ENCODE peak calls at places on chromosomes 6 and 20, in ten cellular contexts. S, L, W, Z, H, O, B, I, P and V are unnamed samples.

GRCh38 chr6:144297498-144298166 is 12.5 kb downstream of the UTRN start:
- ATAC-seq in W (no peak), H (no peak), L (peak), Z (no peak), O (no peak), S (no peak), P (no peak), I (peak), B (no peak), V (no peak)

GRCh38 chr6:109491207-109491938 is 8.4 kb upstream of the ZBTB24 start:
- ATAC-seq in P (peak), O (peak), B (no peak), W (no peak), Z (no peak), H (peak), S (no peak), L (peak), I (peak), V (no peak)

GRCh38 chr20:20580139-20580538 is 132.3 kb downstream of the RALGAPA2 start:
- ATAC-seq in Z (no peak), I (no peak), W (no peak), O (no peak), P (peak), B (no peak), S (no peak), H (no peak), L (no peak), V (no peak)

GRCh38 chr20:35506872-35507638 is 22.4 kb downstream of the C20orf173 start:
- ATAC-seq in B (no peak), P (peak), S (no peak), W (no peak), I (no peak), L (peak), Z (no peak), O (peak), H (peak), V (no peak)

GRCh38 chr6:56220078-56220477 is 27.3 kb downstream of the COL21A1 start:
- ATAC-seq in L (no peak), S (no peak), O (no peak), P (no peak), Z (no peak), I (no peak), B (peak), H (peak), W (no peak), V (no peak)

GRCh38 chr20:51542894-51543788 is 622 bp upstream of the NFATC2 start:
- ATAC-seq in O (no peak), W (peak), B (no peak), L (no peak), P (no peak), Z (no peak), S (no peak), H (peak), I (peak), V (no peak)

GRCh38 chr6:3426817-3427739 is 29.8 kb downstream of the SLC22A23 start:
- ATAC-seq in B (no peak), H (no peak), Z (no peak), I (no peak), L (no peak), P (no peak), W (no peak), S (no peak), O (no peak), V (no peak)

GRCh38 chr6:71157350-71157749 is 131.3 kb upstream of the OGFRL1 start:
- ATAC-seq in L (no peak), W (no peak), H (no peak), Z (no peak), I (no peak), P (no peak), S (no peak), B (no peak), O (no peak), V (no peak)

GRCh38 chr6:15299430-15300131 is 53.7 kb downstream of the JARID2 start:
- ATAC-seq in H (no peak), Z (peak), P (peak), O (peak), B (no peak), S (peak), L (peak), I (peak), W (peak), V (peak)

GRCh38 chr20:57481281-57481711 is 43.6 kb downstream of the CTCFL start:
- ATAC-seq in O (peak), H (no peak), P (no peak), S (no peak), W (peak), L (peak), I (no peak), Z (no peak), B (no peak), V (no peak)

GRCh38 chr20:2326046-2326445 is 30.2 kb downstream of the TGM3 start:
- ATAC-seq in B (no peak), O (no peak), H (no peak), L (no peak), Z (no peak), P (no peak), I (no peak), W (no peak), S (no peak), V (no peak)

GRCh38 chr6:13762648-13763441 is 51.2 kb upstream of the RANBP9 start:
- ATAC-seq in L (peak), B (no peak), S (peak), W (no peak), I (peak), O (peak), P (peak), H (peak), Z (no peak), V (no peak)

GRCh38 chr6:16747232-16748027 is 13.8 kb downstream of the ATXN1 start:
- ATAC-seq in W (peak), O (peak), L (peak), Z (no peak), P (peak), S (no peak), I (peak), B (peak), H (peak), V (peak)